ENCODE peak calls at places on chromosomes 1 and 21, in ten cellular contexts. I, E, V, O, C, A, U, R, D and F are unnamed samples. For H3K4me1, the result is how much of the 10 kb centered on the place peaks cover.

GRCh38 chr21:31293986-31294385 is 50.1 kb downstream of the TIAM1 start:
- DNase-seq in I (no peak), E (peak), V (no peak), O (no peak), C (no peak), A (no peak), U (peak), R (no peak), D (no peak), F (no peak)

GRCh38 chr1:24501371-24502167 is 1.1 kb upstream of the RCAN3 start:
- DNase-seq in I (no peak), E (peak), V (no peak), O (peak), C (no peak), A (no peak), U (no peak), R (peak), D (peak), F (no peak)

GRCh38 chr1:150974580-150975478 is at the start of gene CERS2:
- DNase-seq in I (peak), E (peak), V (peak), O (peak), C (peak), A (peak), U (no peak), R (peak), D (peak), F (peak)

GRCh38 chr1:44723496-44724407 is 7.2 kb downstream of the RNU5D-1 start:
- DNase-seq in I (no peak), E (no peak), V (no peak), O (peak), C (no peak), A (no peak), U (no peak), R (peak), D (no peak), F (no peak)

GRCh38 chr1:242205622-242206489 is 207.0 kb upstream of the MAP1LC3C start:
- DNase-seq in I (no peak), E (peak), V (no peak), O (no peak), C (no peak), A (no peak), U (no peak), R (no peak), D (no peak), F (no peak)

GRCh38 chr1:234624718-234625117 is 14.7 kb upstream of the IRF2BP2 start:
- DNase-seq in I (no peak), E (peak), V (no peak), O (no peak), C (no peak), A (no peak), U (no peak), R (no peak), D (no peak), F (no peak)

GRCh38 chr1:2250721-2251281 is 22.7 kb downstream of the SKI start:
- DNase-seq in I (no peak), E (no peak), V (peak), O (no peak), C (no peak), A (no peak), U (no peak), R (peak), D (no peak), F (no peak)

GRCh38 chr1:102879439-102879993 is 228.8 kb downstream of the COL11A1 start:
- DNase-seq in I (no peak), E (peak), V (no peak), O (no peak), C (no peak), A (no peak), U (peak), R (no peak), D (no peak), F (no peak)

GRCh38 chr1:5819391-5820025 is 172.7 kb downstream of the NPHP4 start:
- DNase-seq in I (no peak), E (no peak), V (no peak), O (peak), C (no peak), A (no peak), U (no peak), R (no peak), D (no peak), F (no peak)

GRCh38 chr1:61770131-61770530 is 27.9 kb downstream of the PATJ start:
- DNase-seq in I (no peak), E (no peak), V (no peak), O (no peak), C (no peak), A (no peak), U (no peak), R (no peak), D (no peak), F (no peak)

GRCh38 chr1:192849442-192849841 is 40.6 kb downstream of the RGS2 start:
- DNase-seq in I (no peak), E (no peak), V (no peak), O (no peak), C (no peak), A (no peak), U (no peak), R (no peak), D (no peak), F (no peak)

GRCh38 chr1:10530756-10531155 is 56.0 kb downstream of the PEX14 start:
- DNase-seq in I (no peak), E (no peak), V (no peak), O (no peak), C (no peak), A (no peak), U (no peak), R (no peak), D (no peak), F (no peak)

GRCh38 chr1:202957733-202958543 is at the start of gene ADIPOR1:
- DNase-seq in I (peak), E (peak), V (peak), O (peak), C (peak), A (peak), U (peak), R (peak), D (peak), F (peak)

GRCh38 chr1:203914292-203914691 is 52.9 kb downstream of the SNRPE start:
- DNase-seq in I (no peak), E (no peak), V (no peak), O (no peak), C (no peak), A (no peak), U (no peak), R (no peak), D (no peak), F (no peak)

GRCh38 chr1:36238433-36238832 is 14.2 kb downstream of the THRAP3 start:
- DNase-seq in I (no peak), E (peak), V (no peak), O (no peak), C (no peak), A (no peak), U (no peak), R (no peak), D (no peak), F (no peak)

GRCh38 chr21:36388835-36389234 is 3.6 kb downstream of the CHAF1B start:
- DNase-seq in I (no peak), E (peak), V (no peak), O (no peak), C (no peak), A (no peak), U (no peak), R (no peak), D (no peak), F (no peak)

GRCh38 chr1:19786988-19787423 is 12.7 kb downstream of the TMCO4 start:
- DNase-seq in I (no peak), E (no peak), V (no peak), O (no peak), C (no peak), A (no peak), U (no peak), R (no peak), D (peak), F (no peak)

GRCh38 chr1:145995148-145995851 is 1.1 kb downstream of the TXNIP start:
- DNase-seq in I (peak), E (peak), V (no peak), O (no peak), C (no peak), A (no peak), U (no peak), R (no peak), D (no peak), F (no peak)

GRCh38 chr21:38982096-38982495 is 176.4 kb downstream of the ETS2 start:
- DNase-seq in I (no peak), E (no peak), V (no peak), O (no peak), C (no peak), A (no peak), U (no peak), R (no peak), D (no peak), F (no peak)

GRCh38 chr1:205348559-205349477 is 7.9 kb downstream of the KLHDC8A start:
- DNase-seq in I (no peak), E (no peak), V (no peak), O (peak), C (no peak), A (no peak), U (no peak), R (no peak), D (no peak), F (no peak)

DNA sequence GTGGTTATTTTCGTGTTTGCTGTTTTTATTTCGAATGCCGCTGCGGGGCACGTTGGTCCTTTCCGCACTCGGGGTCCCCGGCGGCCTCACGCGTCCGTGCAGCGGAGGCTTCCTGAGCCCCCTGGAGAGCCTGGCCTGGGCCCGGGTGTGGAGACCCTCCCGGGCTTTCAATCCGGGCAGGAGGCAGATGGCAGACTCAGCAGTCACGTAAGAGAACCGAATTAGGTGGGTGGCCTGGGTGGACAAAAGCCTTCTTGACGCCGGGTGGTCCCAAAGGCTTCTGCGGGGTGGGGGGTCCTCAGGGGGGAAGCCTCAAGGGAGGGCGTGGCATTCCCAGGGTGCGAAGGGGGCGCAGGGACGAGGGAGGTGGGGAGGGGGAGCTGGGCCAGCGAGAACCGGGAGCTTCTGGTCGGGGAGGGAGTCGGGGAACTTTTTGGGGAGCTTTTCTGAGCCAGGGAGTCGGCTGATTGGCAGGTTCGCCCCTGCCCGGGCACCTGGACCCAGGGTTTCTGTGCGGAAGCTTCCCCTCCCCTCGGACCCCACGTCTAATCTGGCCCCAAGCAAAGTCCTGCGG is 1.2 kb upstream of the HES4 start:
- DNase-seq in I (peak), E (no peak), V (peak), O (peak), C (no peak), A (no peak), U (no peak), R (no peak), D (no peak), F (no peak)
- H3K4me1 ChIP-seq in I (under half), E (under half), V (under half), O (half or more), C (under half), A (under half), U (under half), R (half or more), D (under half), F (half or more)

DNA sequence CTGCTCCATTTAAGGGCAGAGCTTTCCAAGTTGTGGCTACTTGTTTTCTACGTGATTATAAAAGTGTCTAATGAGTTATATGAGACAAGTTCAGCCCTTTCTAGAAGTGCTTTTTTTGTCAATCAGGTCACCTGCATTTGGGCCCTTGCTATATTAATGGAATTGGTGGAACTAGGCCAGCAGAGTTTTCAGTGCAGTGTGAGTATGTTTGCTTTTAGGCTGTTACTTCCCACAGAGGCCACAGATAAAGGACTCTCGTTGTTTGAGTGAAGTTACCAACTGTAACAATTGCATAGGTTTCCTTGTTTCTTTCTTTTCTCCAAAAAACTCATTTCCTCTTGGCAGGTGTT is 10.9 kb downstream of the SMAP2 start:
- DNase-seq in I (no peak), E (no peak), V (no peak), O (no peak), C (no peak), A (no peak), U (no peak), R (no peak), D (no peak), F (no peak)
- H3K4me1 ChIP-seq in I (under half), E (under half), V (under half), O (half or more), C (under half), A (half or more), U (under half), R (under half), D (under half), F (half or more)

GRCh38 chr1:230144010-230144614 is 77.1 kb downstream of the GALNT2 start:
- DNase-seq in I (no peak), E (no peak), V (no peak), O (peak), C (no peak), A (no peak), U (no peak), R (no peak), D (no peak), F (no peak)

GRCh38 chr1:230141797-230142607 is 75.0 kb downstream of the GALNT2 start:
- DNase-seq in I (no peak), E (no peak), V (no peak), O (peak), C (no peak), A (no peak), U (no peak), R (no peak), D (no peak), F (no peak)

GRCh38 chr1:230143534-230143933 is 76.5 kb downstream of the GALNT2 start:
- DNase-seq in I (no peak), E (no peak), V (no peak), O (peak), C (no peak), A (no peak), U (no peak), R (no peak), D (no peak), F (no peak)

GRCh38 chr1:230141002-230141648 is 74.1 kb downstream of the GALNT2 start:
- DNase-seq in I (no peak), E (peak), V (no peak), O (no peak), C (peak), A (no peak), U (no peak), R (no peak), D (no peak), F (no peak)

DNA sequence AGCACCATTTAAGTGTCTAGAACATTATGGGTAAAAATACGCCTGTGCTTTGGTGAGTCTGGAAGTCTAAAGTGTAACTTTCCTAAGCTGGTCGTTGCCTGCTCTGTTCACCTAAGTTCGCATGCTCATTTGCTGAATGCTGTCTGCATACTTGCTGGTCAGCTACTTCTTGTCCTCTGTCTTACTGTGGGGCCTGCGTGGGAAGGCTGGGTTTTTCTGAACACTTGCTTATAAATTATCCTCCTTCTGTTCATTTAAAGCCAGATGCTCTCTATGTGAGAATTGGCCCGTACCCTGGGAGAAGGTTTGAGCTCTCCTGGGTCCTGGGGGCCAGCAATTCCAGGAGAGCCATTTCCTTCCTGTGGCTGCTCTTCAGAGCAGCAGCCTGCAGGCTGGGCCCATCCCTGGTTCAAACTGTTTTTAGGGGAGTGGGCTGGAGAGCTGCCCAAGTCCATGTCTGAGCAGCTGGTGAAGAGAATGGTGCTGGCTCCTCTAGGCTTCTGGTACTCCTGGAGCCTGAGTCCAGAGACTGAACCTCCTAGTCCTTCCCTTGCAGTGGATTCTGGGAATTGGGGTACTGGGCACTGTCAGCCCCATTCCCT is 75.7 kb downstream of the GALNT2 start:
- DNase-seq in I (no peak), E (no peak), V (no peak), O (peak), C (no peak), A (no peak), U (no peak), R (no peak), D (no peak), F (no peak)
- H3K4me1 ChIP-seq in I (under half), E (under half), V (half or more), O (half or more), C (half or more), A (half or more), U (under half), R (under half), D (under half), F (under half)

DNA sequence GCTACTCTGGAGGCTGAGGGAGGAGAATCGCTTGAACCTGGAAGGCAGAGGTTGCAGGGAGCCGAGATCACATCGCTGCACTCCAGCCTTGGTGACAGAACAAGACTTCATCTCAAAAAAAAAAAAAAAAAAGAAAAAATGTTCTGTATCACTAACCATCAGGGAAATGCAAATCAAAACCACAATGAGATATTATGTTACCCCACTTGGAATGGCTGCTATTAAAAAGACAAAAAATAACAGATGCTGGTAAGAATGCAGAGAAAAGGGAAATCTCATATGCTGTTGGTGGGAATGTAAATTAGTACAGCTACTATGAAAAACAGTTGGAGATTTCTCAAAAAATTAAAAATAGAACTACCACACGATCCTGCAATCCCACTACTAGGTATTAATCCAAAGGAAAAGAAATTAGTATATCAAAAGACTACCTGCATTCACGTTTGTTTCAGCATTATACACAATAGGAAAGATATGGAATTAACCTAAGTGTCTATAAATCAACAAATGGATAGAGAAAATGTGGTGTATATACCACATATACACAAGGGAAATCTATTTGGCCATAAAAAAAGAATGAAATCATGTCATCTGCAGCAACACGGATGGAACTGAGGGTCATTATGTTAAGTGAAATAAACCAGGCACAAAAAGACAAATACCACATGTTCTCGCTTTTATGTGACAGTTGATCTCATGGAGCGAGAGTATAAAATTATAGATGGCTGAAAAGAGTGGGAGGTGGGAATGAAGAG is 62.6 kb downstream of the ABL2 start:
- DNase-seq in I (no peak), E (peak), V (no peak), O (no peak), C (no peak), A (no peak), U (no peak), R (no peak), D (no peak), F (no peak)
- H3K4me1 ChIP-seq in I (under half), E (under half), V (under half), O (under half), C (under half), A (under half), U (under half), R (under half), D (under half), F (under half)

GRCh38 chr1:224213438-224214119 is 30.5 kb downstream of the DEGS1 start:
- DNase-seq in I (no peak), E (no peak), V (no peak), O (no peak), C (no peak), A (no peak), U (no peak), R (no peak), D (no peak), F (no peak)
- H3K4me1 ChIP-seq in I (under half), E (under half), V (under half), O (under half), C (under half), A (under half), U (under half), R (under half), D (under half), F (under half)

GRCh38 chr1:160636547-160636946 is 10.3 kb downstream of the SLAMF1 start:
- DNase-seq in I (no peak), E (no peak), V (no peak), O (no peak), C (no peak), A (no peak), U (no peak), R (no peak), D (no peak), F (no peak)

GRCh38 chr1:160633330-160633903 is 13.4 kb downstream of the SLAMF1 start:
- DNase-seq in I (no peak), E (no peak), V (no peak), O (no peak), C (no peak), A (no peak), U (no peak), R (no peak), D (no peak), F (no peak)

GRCh38 chr1:160637065-160637464 is 9.8 kb downstream of the SLAMF1 start:
- DNase-seq in I (no peak), E (no peak), V (no peak), O (no peak), C (no peak), A (no peak), U (no peak), R (no peak), D (no peak), F (no peak)

GRCh38 chr1:160636076-160636475 is 10.8 kb downstream of the SLAMF1 start:
- DNase-seq in I (no peak), E (no peak), V (no peak), O (no peak), C (no peak), A (no peak), U (no peak), R (no peak), D (no peak), F (no peak)

DNA sequence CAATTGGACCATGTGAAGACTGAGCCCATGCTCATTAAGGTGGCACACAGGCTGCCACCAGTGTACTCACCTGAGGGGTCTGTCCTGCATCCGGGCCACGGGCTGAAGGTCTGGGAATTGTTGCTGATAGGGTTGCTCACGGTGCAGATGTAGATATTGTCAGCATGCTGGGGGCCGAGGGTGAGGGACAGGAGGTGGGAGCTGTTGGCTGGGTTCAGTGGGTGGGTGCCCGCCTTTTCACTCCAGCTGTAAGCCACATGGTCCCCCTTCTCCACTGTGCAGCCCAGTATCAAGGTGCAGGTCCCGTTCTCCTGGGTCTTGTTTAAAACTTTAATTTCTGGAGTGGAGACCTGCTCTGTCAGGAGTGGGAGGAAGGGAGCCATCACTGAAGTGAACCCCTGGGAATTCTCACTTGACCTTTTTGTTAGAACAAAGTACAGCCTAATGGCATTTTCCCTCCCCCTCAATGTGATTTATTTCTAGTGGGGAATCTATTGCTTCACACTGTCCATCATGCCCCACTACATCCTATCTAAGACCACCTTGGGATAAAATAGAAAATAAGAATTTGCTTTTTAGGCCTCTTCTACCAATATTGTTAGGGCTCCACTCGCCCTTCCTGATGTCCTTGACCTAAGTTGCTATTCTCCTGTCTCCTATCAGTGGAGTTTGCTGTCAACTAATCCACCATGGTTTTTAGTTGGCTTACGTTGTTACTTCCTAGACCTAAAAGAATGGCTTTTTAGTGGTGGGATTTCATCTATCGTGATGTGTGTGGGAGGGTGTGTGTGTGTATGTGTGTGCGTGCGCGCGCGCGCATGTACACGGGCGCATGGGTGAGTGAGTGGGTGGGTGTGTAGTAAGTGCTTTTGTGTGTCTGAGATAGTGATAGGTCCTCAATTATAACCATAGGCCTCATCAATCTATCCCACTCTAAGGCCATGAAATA is 12.0 kb downstream of the SLAMF1 start:
- DNase-seq in I (no peak), E (no peak), V (no peak), O (no peak), C (no peak), A (no peak), U (no peak), R (no peak), D (no peak), F (no peak)
- H3K4me1 ChIP-seq in I (under half), E (under half), V (under half), O (half or more), C (half or more), A (under half), U (under half), R (under half), D (under half), F (half or more)

GRCh38 chr1:100360790-100361232 is 8.5 kb downstream of the CDC14A start:
- DNase-seq in I (peak), E (peak), V (peak), O (no peak), C (no peak), A (peak), U (no peak), R (no peak), D (no peak), F (no peak)
- H3K4me1 ChIP-seq in I (under half), E (under half), V (under half), O (half or more), C (under half), A (under half), U (under half), R (under half), D (under half), F (half or more)